ENCODE peak calls at places on chromosomes 16 and 17, in seven cellular contexts. K, O, L, T, Q, R and X are unnamed samples.

GRCh38 chr16:56617212-56618085 is 8.1 kb upstream of the MT1E start:
- DNase-seq in O (no peak), T (peak; percentile 34), R (peak; percentile 93), L (peak; percentile 50), Q (peak; percentile 83), K (no peak), X (no peak)

GRCh38 chr17:32349503-32349853 is 479 bp upstream of the ZNF207 start:
- DNase-seq in O (no peak), L (peak; percentile 47), R (no peak), K (no peak), T (no peak), Q (peak; percentile 25), X (no peak)

GRCh38 chr17:64982139-64982802 is 63.0 kb upstream of the LRRC37A3 start:
- DNase-seq in K (no peak), Q (peak; percentile 44), R (no peak), L (no peak), O (no peak), T (no peak), X (no peak)

GRCh38 chr17:48093341-48094045 is 7.8 kb downstream of the CBX1 start:
- DNase-seq in L (peak; percentile 12), R (no peak), O (no peak), T (no peak), Q (no peak), K (no peak), X (no peak)

GRCh38 chr17:38705803-38706624 is 941 bp downstream of the MLLT6 start:
- DNase-seq in L (peak; percentile 13), O (peak; percentile 84), R (no peak), K (no peak), T (peak; percentile 59), Q (no peak), X (no peak)

GRCh38 chr16:57039148-57039812 is 49.9 kb downstream of the NLRC5 start:
- DNase-seq in O (no peak), K (no peak), Q (peak; percentile 92), L (peak; percentile 20), R (no peak), T (no peak), X (no peak)

GRCh38 chr16:86522639-86523038 is 12.3 kb downstream of the FOXF1 start:
- DNase-seq in K (no peak), L (no peak), T (no peak), Q (no peak), R (no peak), O (no peak), X (no peak)

GRCh38 chr17:36877774-36878173 is 59.5 kb upstream of the LHX1 start:
- DNase-seq in O (no peak), L (no peak), K (no peak), Q (no peak), T (no peak), R (no peak), X (no peak)

GRCh38 chr16:12573730-12574383 is 229.8 kb downstream of the CPPED1 start:
- DNase-seq in K (peak; percentile 34), R (no peak), L (peak; percentile 70), Q (peak; percentile 50), T (no peak), O (peak; percentile 23), X (peak; percentile 11)

GRCh38 chr17:56756536-56756935 is 77.2 kb downstream of the C17orf67 start:
- DNase-seq in K (no peak), R (no peak), Q (peak; percentile 96), L (peak; percentile 76), T (no peak), O (no peak), X (no peak)

GRCh38 chr16:68130520-68130919 is 45.4 kb downstream of the NFATC3 start:
- DNase-seq in L (no peak), T (no peak), R (no peak), O (no peak), Q (no peak), K (no peak), X (no peak)

GRCh38 chr17:20066253-20066652 is 57.1 kb downstream of the SPECC1 start:
- DNase-seq in Q (peak; percentile 64), K (no peak), R (no peak), L (no peak), T (no peak), O (no peak), X (no peak)

GRCh38 chr17:65177901-65178300 is 40.7 kb downstream of the RGS9 start:
- DNase-seq in K (no peak), L (peak; percentile 76), O (no peak), T (no peak), R (no peak), Q (peak; percentile 76), X (no peak)

GRCh38 chr17:3761061-3761917 is 37.6 kb downstream of the HASPIN start:
- DNase-seq in R (peak; percentile 52), Q (no peak), T (no peak), L (no peak), K (no peak), O (no peak), X (no peak)

GRCh38 chr17:71482625-71483024 is 638.2 kb upstream of the SOX9 start:
- DNase-seq in K (no peak), O (no peak), R (no peak), L (no peak), Q (peak; percentile 49), T (no peak), X (no peak)

GRCh38 chr17:2074919-2075318 is 20.0 kb downstream of the HIC1 start:
- DNase-seq in O (no peak), R (no peak), T (no peak), Q (no peak), K (no peak), L (no peak), X (no peak)

GRCh38 chr17:14068542-14069250 is 608 bp upstream of the COX10 start:
- DNase-seq in O (no peak), Q (no peak), L (no peak), T (no peak), K (no peak), R (no peak), X (no peak)

GRCh38 chr17:43920500-43921095 is 13.3 kb upstream of the MPP2 start:
- DNase-seq in L (no peak), T (no peak), R (no peak), Q (no peak), K (no peak), O (no peak), X (no peak)

GRCh38 chr17:43591750-43592562 is 45.8 kb upstream of the ETV4 start:
- DNase-seq in Q (peak; percentile 43), R (no peak), L (peak; percentile 95), T (no peak), K (no peak), O (no peak), X (no peak)

GRCh38 chr17:17636456-17636855 is 44.8 kb upstream of the RAI1 start:
- DNase-seq in K (no peak), R (no peak), O (no peak), Q (peak; percentile 6), L (no peak), T (no peak), X (no peak)